ENCODE peak calls at places on chromosomes 11 and 22, in five cellular contexts. C, B, V, S and X are unnamed samples.
A peak's percentile ranks its signal among the peaks of the same experiment; 100 is the strongest.

GRCh38 chr11:69636512-69636866 is 4.5 kb upstream of the CCND1 start:
- DNase-seq in V (peak; percentile 73), B (peak; percentile 86), C (peak; percentile 76), S (no peak), X (no peak)

GRCh38 chr11:10289765-10290420 is 4.1 kb downstream of the SBF2 start:
- DNase-seq in B (no peak), S (no peak), V (no peak), C (no peak), X (no peak)

GRCh38 chr11:62919476-62919875 is 1.7 kb downstream of the CHRM1 start:
- DNase-seq in B (no peak), S (no peak), C (no peak), V (no peak), X (no peak)

GRCh38 chr22:35961480-35961902 is 67.1 kb downstream of the RBFOX2 start:
- DNase-seq in S (no peak), V (no peak), C (peak; percentile 16), B (peak; percentile 28), X (peak; percentile 37)

GRCh38 chr22:48719978-48720661 is 1107.6 kb downstream of the BRD1 start:
- DNase-seq in S (no peak), V (no peak), C (no peak), B (no peak), X (no peak)

GRCh38 chr22:35894937-35895708 is 133.5 kb downstream of the RBFOX2 start:
- DNase-seq in S (no peak), C (no peak), B (peak; percentile 44), V (peak; percentile 12), X (no peak)

GRCh38 chr11:107042748-107043147 is 24.5 kb upstream of the GUCY1A2 start:
- DNase-seq in B (no peak), C (no peak), S (no peak), V (no peak), X (no peak)

GRCh38 chr11:64729851-64730382 is 6.9 kb upstream of the NRXN2 start:
- DNase-seq in B (peak; percentile 71), C (peak; percentile 44), S (no peak), V (peak; percentile 44), X (peak; percentile 81)

GRCh38 chr22:49141761-49142160 is 685.9 kb downstream of the BRD1 start:
- DNase-seq in B (no peak), V (no peak), C (no peak), S (no peak), X (no peak)

GRCh38 chr11:117054382-117054781 is 43.8 kb downstream of the SIK3 start:
- DNase-seq in C (no peak), S (no peak), V (no peak), B (no peak), X (no peak)

GRCh38 chr11:66454253-66454652 is 12.5 kb upstream of the PELI3 start:
- DNase-seq in S (no peak), B (no peak), V (no peak), C (no peak), X (no peak)

GRCh38 chr11:118078972-118079411 is 2.1 kb downstream of the TMPRSS4 start:
- DNase-seq in S (no peak), V (peak; percentile 49), B (no peak), C (no peak), X (no peak)

GRCh38 chr22:27240298-27240885 is 561.2 kb downstream of the MN1 start:
- DNase-seq in C (peak; percentile 50), V (no peak), S (no peak), B (no peak), X (peak; percentile 56)

GRCh38 chr11:9660886-9661285 is 3.0 kb upstream of the SWAP70 start:
- DNase-seq in S (no peak), V (no peak), B (no peak), C (no peak), X (no peak)

GRCh38 chr11:35039076-35039475 is 99.9 kb upstream of the CD44 start:
- DNase-seq in S (no peak), V (no peak), C (no peak), B (no peak), X (no peak)

GRCh38 chr11:64619196-64619595 is 28.2 kb downstream of the SLC22A12 start:
- DNase-seq in B (no peak), V (no peak), C (no peak), S (no peak), X (no peak)

GRCh38 chr22:49999063-49999900 is 13.3 kb downstream of the IL17REL start:
- DNase-seq in V (peak; percentile 37), S (peak; percentile 85), C (peak; percentile 13), B (peak; percentile 23), X (peak; percentile 76)

GRCh38 chr11:62130498-62131464 is 7.0 kb downstream of the INCENP start:
- DNase-seq in B (no peak), V (no peak), S (peak; percentile 58), C (no peak), X (no peak)

GRCh38 chr11:45599161-45599943 is 66.1 kb downstream of the CHST1 start:
- DNase-seq in C (no peak), V (no peak), S (no peak), B (no peak), X (no peak)

GRCh38 chr22:50027639-50028537 is 15.3 kb upstream of the IL17REL start:
- DNase-seq in V (peak; percentile 8), S (no peak), B (no peak), C (no peak), X (peak; percentile 67)

GRCh38 chr11:65537620-65538231 is 12.8 kb downstream of the SCYL1 start:
- DNase-seq in V (no peak), C (no peak), S (no peak), B (no peak), X (no peak)

GRCh38 chr11:116970485-116971292 is 127.5 kb downstream of the SIK3 start:
- DNase-seq in S (no peak), C (no peak), B (no peak), V (peak; percentile 52), X (no peak)

GRCh38 chr11:119375629-119376196 is 5.8 kb downstream of the USP2 start:
- DNase-seq in C (peak; percentile 79), B (peak; percentile 92), S (peak; percentile 88), V (peak; percentile 55), X (peak; percentile 34)

GRCh38 chr11:61747389-61748285 is 4.8 kb upstream of the MYRF start:
- DNase-seq in C (peak; percentile 85), V (peak; percentile 86), B (peak; percentile 87), S (no peak), X (peak; percentile 67)

GRCh38 chr11:3984896-3985295 is 109.7 kb upstream of the RRM1 start:
- DNase-seq in B (no peak), S (no peak), V (no peak), C (no peak), X (no peak)

GRCh38 chr11:11769362-11769761 is 72.4 kb upstream of the USP47 start:
- DNase-seq in S (no peak), B (no peak), C (no peak), V (no peak), X (no peak)

GRCh38 chr22:17817079-17817478 is 42.8 kb upstream of the BID start:
- DNase-seq in B (no peak), V (no peak), S (no peak), C (no peak), X (no peak)
- H3K36me3 ChIP-seq in B (no peaks in the 10 kb centered on the region), V (no peaks in the 10 kb centered on the region), S (no peaks in the 10 kb centered on the region), C (no peaks in the 10 kb centered on the region), X (peaks cover 3% of the 10 kb centered on the region)

DNA sequence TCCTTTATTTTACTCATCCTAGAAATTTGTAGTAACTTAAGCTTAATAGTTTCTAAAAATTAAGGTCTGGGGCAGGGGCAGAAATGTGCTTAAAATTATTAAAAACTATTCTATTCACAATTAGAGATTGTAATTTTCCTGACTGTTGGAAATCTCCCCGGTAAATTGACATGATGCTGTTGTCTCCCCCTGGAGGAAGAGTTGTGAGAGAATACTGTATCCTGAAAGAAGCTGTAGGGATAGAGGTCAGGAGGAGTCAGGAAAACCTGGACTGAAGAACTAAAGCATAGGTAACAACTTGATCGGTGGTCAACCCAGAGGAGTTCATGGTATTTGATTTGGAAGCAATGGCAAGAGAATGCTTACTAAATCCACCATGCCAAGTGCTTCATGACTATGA is 16.2 kb upstream of the ESAM start:
- DNase-seq in V (no peak), B (no peak), S (no peak), C (no peak), X (no peak)
- TF ChIP-seq CTCF in V (peak; percentile 38), B (no peak), S (no peak), C (no peak), X (peak; percentile 55)

DNA sequence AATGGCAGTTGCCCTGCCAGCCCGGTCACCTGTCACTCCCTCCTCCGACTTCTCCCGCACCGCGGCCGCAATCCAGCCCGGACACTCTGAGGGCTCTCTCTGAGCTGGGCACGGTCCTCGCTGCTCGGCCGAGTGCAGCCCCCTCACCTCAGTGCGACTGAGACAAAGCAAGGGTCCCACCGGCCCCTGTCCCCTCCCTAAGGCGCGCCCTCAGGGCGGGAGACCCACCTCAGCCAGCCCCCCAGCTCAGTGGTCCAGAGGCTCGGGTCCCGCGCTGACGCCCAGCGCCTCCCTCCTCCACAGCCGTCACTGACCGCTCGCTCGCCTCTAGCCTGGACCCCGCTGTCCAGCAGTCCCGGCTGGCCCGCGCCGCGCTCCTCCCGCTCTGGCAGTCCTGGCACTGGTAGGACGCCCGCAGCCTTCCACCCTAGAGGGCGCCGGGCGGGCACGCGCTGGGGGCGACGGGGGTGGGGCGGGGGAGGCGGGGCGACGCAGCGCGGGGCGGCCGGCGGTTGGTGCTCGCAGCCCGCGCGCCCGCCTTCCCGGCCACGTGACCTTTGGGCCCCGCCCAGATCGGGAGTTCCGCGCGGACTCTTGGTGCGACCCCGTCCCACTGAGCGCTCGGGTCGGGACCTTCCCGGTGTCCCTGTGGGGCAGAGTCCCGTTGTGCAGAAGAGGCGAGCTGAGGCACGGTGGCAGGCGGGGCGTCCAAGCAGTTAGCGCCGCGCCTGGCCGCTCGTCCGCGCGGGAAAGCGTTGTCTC is 7.9 kb upstream of the L3MBTL2 start:
- DNase-seq in S (no peak), B (peak; percentile 78), V (peak; percentile 88), C (peak; percentile 79), X (peak; percentile 93)
- H3K36me3 ChIP-seq in S (no peaks in the 10 kb centered on the region), B (no peaks in the 10 kb centered on the region), V (no peaks in the 10 kb centered on the region), C (no peaks in the 10 kb centered on the region), X (no peaks in the 10 kb centered on the region)

DNA sequence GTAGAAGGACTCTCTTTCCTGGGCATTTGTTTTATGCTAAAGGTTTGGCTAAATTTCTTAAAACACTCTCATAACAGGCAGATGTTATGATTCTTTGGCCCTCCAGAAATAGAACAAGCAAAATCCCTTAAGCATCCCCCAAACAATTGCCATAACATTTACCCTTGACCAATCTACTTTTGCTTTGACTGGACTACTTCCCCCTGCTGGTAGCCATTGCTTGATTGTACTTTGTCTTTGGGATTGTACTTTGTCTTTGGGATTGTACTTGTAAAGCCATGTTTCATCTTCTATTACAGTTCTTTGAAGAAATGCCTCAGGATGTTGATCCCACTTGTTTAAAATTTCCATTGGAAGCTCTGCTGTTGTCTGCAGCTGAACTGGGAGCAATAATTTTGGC is 53.3 kb upstream of the GLYAT start:
- DNase-seq in B (no peak), C (no peak), V (no peak), S (no peak), X (no peak)
- TF ChIP-seq CTCF in B (no peak), C (no peak), V (no peak), S (no peak), X (peak; percentile 31)

GRCh38 chr22:24087071-24087795 is 76.1 kb downstream of the CABIN1 start:
- DNase-seq in C (no peak), B (peak; percentile 19), S (no peak), V (no peak), X (no peak)
- H3K36me3 ChIP-seq in C (no peaks in the 10 kb centered on the region), B (no peaks in the 10 kb centered on the region), S (no peaks in the 10 kb centered on the region), V (no peaks in the 10 kb centered on the region), X (peaks cover 84% of the 10 kb centered on the region)